ENCODE peak calls at places on chromosomes 6 and 20, in four cellular contexts. R is left lung; W is stimulated activated CD8-positive, alpha-beta memory T cell treated with anti-CD3 and anti-CD28 coated beads, Interleukin-2, amount 100 ng/mL, for 1 hour; X is RWPE1. S is an unnamed sample.

GRCh38 chr6:19734519-19734918 is 102.7 kb upstream of the ID4 start:
- DNase-seq in R (no peak), W (no peak), X (no peak), S (no peak)

GRCh38 chr20:48697845-48698491 is 129.8 kb downstream of the PREX1 start:
- DNase-seq in R (peak), W (no peak), X (peak), S (peak)

GRCh38 chr20:53331151-53331973 is 262.3 kb downstream of the ZNF217 start:
- DNase-seq in R (no peak), W (no peak), X (peak), S (peak)

GRCh38 chr6:5328800-5329199 is 67.5 kb downstream of the FARS2 start:
- DNase-seq in R (no peak), W (no peak), X (no peak), S (no peak)

GRCh38 chr6:66865771-66866170 is 1158.7 kb upstream of the EYS start:
- DNase-seq in R (no peak), W (no peak), X (no peak), S (peak)

GRCh38 chr6:89605861-89606260 is 32.7 kb downstream of the LYRM2 start:
- DNase-seq in R (no peak), W (no peak), X (no peak), S (no peak)

GRCh38 chr6:133230022-133230421 is 11.1 kb upstream of the EYA4 start:
- DNase-seq in R (no peak), W (no peak), X (no peak), S (no peak)

GRCh38 chr6:16933532-16933931 is 168.3 kb upstream of the STMND1 start:
- DNase-seq in R (no peak), W (no peak), X (no peak), S (no peak)

GRCh38 chr20:9103955-9104354 is 35.1 kb downstream of the PLCB4 start:
- DNase-seq in R (no peak), W (no peak), X (peak), S (peak)

GRCh38 chr6:139591075-139591474 is 216.6 kb upstream of the CITED2 start:
- DNase-seq in R (no peak), W (no peak), X (no peak), S (no peak)

GRCh38 chr6:82624251-82624650 is 260.6 kb downstream of the TPBG start:
- DNase-seq in R (no peak), W (no peak), X (no peak), S (no peak)

GRCh38 chr6:90284236-90284744 is 12.4 kb downstream of the BACH2 start:
- DNase-seq in R (peak), W (no peak), X (peak), S (peak)

GRCh38 chr20:45008521-45009049 is 42.3 kb downstream of the STK4 start:
- DNase-seq in R (no peak), W (no peak), X (no peak), S (no peak)

GRCh38 chr6:119862719-119863118 is 513.2 kb upstream of the MAN1A1 start:
- DNase-seq in R (no peak), W (no peak), X (no peak), S (peak)

GRCh38 chr6:8027965-8028651 is 36.1 kb downstream of the BLOC1S5 start:
- DNase-seq in R (no peak), W (no peak), X (no peak), S (no peak)

GRCh38 chr20:50146732-50147662 is 6.5 kb downstream of the PEDS1 start:
- DNase-seq in R (peak), W (peak), X (peak), S (peak)

GRCh38 chr6:11331136-11331535 is 98.7 kb upstream of the NEDD9 start:
- DNase-seq in R (no peak), W (no peak), X (no peak), S (no peak)

GRCh38 chr20:58342104-58342945 is 32.8 kb downstream of the RAB22A start:
- DNase-seq in R (no peak), W (no peak), X (peak), S (peak)

GRCh38 chr6:32081168-32081624 is 27.9 kb downstream of the TNXB start:
- DNase-seq in R (peak), W (no peak), X (peak), S (peak)

GRCh38 chr20:26163890-26164289 is 467.2 kb upstream of the ZNF337 start:
- DNase-seq in R (no peak), W (no peak), X (peak), S (peak)

GRCh38 chr6:148441454-148441911 is 98.8 kb downstream of the SASH1 start:
- DNase-seq in R (no peak), W (no peak), X (peak), S (peak)

GRCh38 chr20:4840831-4841230 is 119.1 kb downstream of the PRND start:
- DNase-seq in R (no peak), W (no peak), X (no peak), S (no peak)

GRCh38 chr6:128390168-128390567 is 130.2 kb downstream of the PTPRK start:
- DNase-seq in R (no peak), W (no peak), X (no peak), S (no peak)

GRCh38 chr6:77857421-77857820 is 204.6 kb downstream of the MEI4 start:
- DNase-seq in R (no peak), W (no peak), X (no peak), S (no peak)

GRCh38 chr6:112466378-112467151 is 119.4 kb downstream of the RFPL4B start:
- DNase-seq in R (no peak), W (no peak), X (peak), S (peak)

GRCh38 chr20:50814438-50815161 is 19.7 kb downstream of the BCAS4 start:
- DNase-seq in R (no peak), W (no peak), X (no peak), S (no peak)

GRCh38 chr6:40506956-40507355 is 80.2 kb downstream of the LRFN2 start:
- DNase-seq in R (no peak), W (no peak), X (no peak), S (no peak)

GRCh38 chr20:17473662-17474061 is 57.5 kb downstream of the BFSP1 start:
- DNase-seq in R (no peak), W (no peak), X (no peak), S (no peak)

GRCh38 chr6:88008411-88008810 is 39.2 kb upstream of the SPACA1 start:
- DNase-seq in R (no peak), W (no peak), X (no peak), S (no peak)

GRCh38 chr20:38338849-38339520 is 7.3 kb upstream of the LBP start:
- DNase-seq in R (no peak), W (no peak), X (peak), S (peak)

GRCh38 chr6:45614488-45615285 is 237.0 kb upstream of the SUPT3H start:
- DNase-seq in R (no peak), W (no peak), X (peak), S (peak)

GRCh38 chr20:5606347-5606746 is 143.9 kb upstream of the SHLD1 start:
- DNase-seq in R (no peak), W (no peak), X (no peak), S (no peak)

GRCh38 chr6:110419028-110419739 is 3.8 kb upstream of the DDO start:
- DNase-seq in R (no peak), W (no peak), X (no peak), S (no peak)

GRCh38 chr6:19731286-19731685 is 105.9 kb upstream of the ID4 start:
- DNase-seq in R (no peak), W (no peak), X (peak), S (peak)

GRCh38 chr6:43809417-43810305 is 39.6 kb downstream of the VEGFA start:
- DNase-seq in R (no peak), W (no peak), X (peak), S (peak)

GRCh38 chr6:7264686-7265384 is 48.2 kb downstream of the SSR1 start:
- DNase-seq in R (peak), W (no peak), X (no peak), S (no peak)

GRCh38 chr6:36963451-36964290 is 9.1 kb downstream of the PI16 start:
- DNase-seq in R (no peak), W (no peak), X (no peak), S (no peak)

S was measured in mammary epithelial cell.